ENCODE peak calls at places on chromosome 3, in ten cellular contexts. D, J, H, F, M, E, S, Q, Z and T are unnamed samples.

GRCh38 chr3:41318520-41318919 is 119.2 kb downstream of the CTNNB1 start:
- DNase-seq in Q (no peak), H (no peak), J (no peak), Z (no peak), S (no peak), M (no peak), F (no peak), D (peak; percentile 15), E (no peak), T (peak; percentile 50)

GRCh38 chr3:42375121-42375520 is 35.3 kb downstream of the LYZL4 start:
- DNase-seq in Z (no peak), M (no peak), E (no peak), F (peak; percentile 4), D (no peak), S (no peak), Q (no peak), H (no peak), J (no peak), T (no peak)

GRCh38 chr3:78497025-78497424 is 1270.8 kb downstream of the ROBO1 start:
- DNase-seq in Z (no peak), J (no peak), F (no peak), E (peak; percentile 39), S (no peak), M (no peak), Q (no peak), H (no peak), D (no peak), T (no peak)

GRCh38 chr3:48879994-48880377 is 18.7 kb downstream of the SLC25A20 start:
- DNase-seq in H (no peak), S (no peak), Z (no peak), D (no peak), F (no peak), M (no peak), J (no peak), Q (no peak), E (no peak), T (no peak)

GRCh38 chr3:169458752-169459151 is 204.8 kb downstream of the MECOM start:
- DNase-seq in H (no peak), Q (no peak), E (no peak), J (no peak), S (no peak), Z (no peak), F (no peak), D (no peak), M (no peak), T (no peak)

GRCh38 chr3:196081834-196082470 is at the start of gene TFRC:
- DNase-seq in E (peak; percentile 100), H (peak; percentile 98), D (peak; percentile 100), Q (peak; percentile 41), Z (peak; percentile 70), S (peak; percentile 87), F (peak; percentile 97), M (peak; percentile 98), J (peak; percentile 96), T (peak; percentile 85)

GRCh38 chr3:184419171-184419570 is 39.3 kb downstream of the CHRD start:
- DNase-seq in E (no peak), S (no peak), Q (no peak), J (no peak), H (no peak), Z (no peak), M (no peak), F (peak; percentile 77), D (no peak), T (no peak)

GRCh38 chr3:37183375-37183831 is 9.0 kb upstream of the LRRFIP2 start:
- DNase-seq in S (no peak), J (no peak), M (no peak), Q (peak; percentile 90), E (no peak), D (peak; percentile 58), F (no peak), Z (peak; percentile 90), H (no peak), T (peak; percentile 97)

GRCh38 chr3:127084401-127084990 is 101.6 kb downstream of the PLXNA1 start:
- DNase-seq in E (no peak), M (no peak), Q (no peak), D (no peak), H (no peak), S (no peak), J (no peak), F (no peak), Z (no peak), T (no peak)

GRCh38 chr3:57066471-57066870 is 6.0 kb downstream of the SPATA12 start:
- DNase-seq in D (no peak), F (no peak), J (no peak), Z (no peak), Q (no peak), E (no peak), M (no peak), S (no peak), H (no peak), T (no peak)

GRCh38 chr3:71130516-71131384 is 452.8 kb downstream of the FOXP1 start:
- DNase-seq in D (peak; percentile 65), Q (peak; percentile 55), M (peak; percentile 49), F (peak; percentile 87), Z (no peak), J (peak; percentile 49), E (no peak), S (no peak), H (no peak), T (peak; percentile 81)

GRCh38 chr3:150238043-150238802 is 169.9 kb upstream of the TSC22D2 start:
- DNase-seq in Z (no peak), Q (no peak), F (no peak), H (no peak), D (no peak), E (no peak), J (no peak), S (no peak), M (no peak), T (no peak)

GRCh38 chr3:59043391-59043790 is 6.4 kb downstream of the CFAP20DC start:
- DNase-seq in J (no peak), E (no peak), M (no peak), S (no peak), F (no peak), Q (no peak), Z (no peak), H (no peak), D (no peak), T (no peak)

GRCh38 chr3:18302517-18302916 is 122.6 kb downstream of the SATB1 start:
- DNase-seq in Z (no peak), E (no peak), S (no peak), D (no peak), F (no peak), M (no peak), J (no peak), H (no peak), Q (no peak), T (peak; percentile 70)